ENCODE peak calls at places on chromosome 6, in seven cellular contexts. L is activated naive CD4-positive, alpha-beta T cell; K is activated CD4-positive, CD25-positive, alpha-beta regulatory T cell treated with anti-CD3 and anti-CD28 coated beads, Interleukin-2, amount 50 U/mL, for 72 hours; P is AG09319; D is cardiac muscle cell; H is foreskin fibroblast; I is colonic mucosa. O is an unnamed sample.

GRCh38 chr6:125102901-125103300 is 50.7 kb upstream of the TPD52L1 start:
- DNase-seq in P (peak), D (peak), L (no peak), K (no peak), I (no peak), H (peak), O (no peak)

GRCh38 chr6:149210376-149210775 is 107.1 kb upstream of the TAB2 start:
- DNase-seq in P (no peak), I (no peak), K (no peak), L (no peak), D (no peak), H (peak), O (no peak)

GRCh38 chr6:43120938-43121913 is 45.1 kb downstream of the PTK7 start:
- DNase-seq in K (no peak), P (peak), D (no peak), I (no peak), H (peak), L (no peak), O (no peak)

GRCh38 chr6:34085453-34086170 is 60.3 kb downstream of the GRM4 start:
- DNase-seq in D (no peak), I (no peak), L (no peak), P (no peak), H (no peak), K (no peak), O (no peak)

GRCh38 chr6:129314575-129314974 is 395.4 kb downstream of the ARHGAP18 start:
- DNase-seq in H (no peak), K (no peak), I (no peak), D (no peak), P (no peak), L (no peak), O (no peak)

GRCh38 chr6:41404221-41404866 is 68.9 kb downstream of the NCR2 start:
- DNase-seq in D (no peak), L (no peak), P (no peak), K (no peak), H (no peak), I (no peak), O (no peak)

GRCh38 chr6:43290905-43291355 is 7.1 kb upstream of the SLC22A7 start:
- DNase-seq in L (no peak), K (no peak), H (peak), I (peak), P (no peak), D (no peak), O (no peak)

GRCh38 chr6:43453831-43454230 is 1.5 kb downstream of the DLK2 start:
- DNase-seq in I (no peak), K (no peak), H (peak), D (no peak), P (no peak), L (no peak), O (no peak)

GRCh38 chr6:89921197-89921596 is 26.9 kb downstream of the GJA10 start:
- DNase-seq in H (no peak), K (no peak), L (no peak), P (no peak), I (no peak), D (no peak), O (no peak)